ENCODE peak calls at places on chromosomes 11 and 22, in nine cellular contexts. Y is astrocyte of the spinal cord, U is aorta, J is choroid plexus epithelial cell, S is left ventricle myocardium inferior, F is neuronal stem cell, X is fibroblast of mammary gland, E is right cardiac atrium, A is left lung. P is an unnamed sample.

GRCh38 chr11:47987310-47987709 is 7.0 kb downstream of the PTPRJ start:
- DNase-seq in A (no peak), U (no peak), F (no peak), X (no peak), Y (no peak), S (no peak), J (no peak), E (no peak), P (no peak)

GRCh38 chr11:112610494-112610893 is 349.8 kb upstream of the PLET1 start:
- DNase-seq in S (no peak), U (no peak), A (no peak), X (peak; percentile 1), Y (no peak), E (no peak), F (no peak), J (no peak), P (peak; percentile 24)

GRCh38 chr22:38941488-38941987 is 15.9 kb upstream of the APOBEC3A start:
- DNase-seq in Y (no peak), X (peak; percentile 27), J (no peak), E (no peak), A (peak; percentile 75), S (no peak), F (no peak), U (no peak), P (no peak)

GRCh38 chr22:43142881-43143562 is at the start of gene MCAT:
- DNase-seq in Y (peak; percentile 76), S (peak; percentile 86), X (peak; percentile 61), F (peak; percentile 65), U (peak; percentile 95), A (peak; percentile 85), E (peak; percentile 88), J (peak; percentile 77), P (peak; percentile 77)

GRCh38 chr11:17985517-17985916 is 27.3 kb downstream of the SERGEF start:
- DNase-seq in A (no peak), F (no peak), S (no peak), U (no peak), E (no peak), Y (peak; percentile 59), J (peak; percentile 47), X (peak; percentile 47), P (peak; percentile 62)

GRCh38 chr11:19816817-19817216 is 104.2 kb downstream of the NAV2 start:
- DNase-seq in Y (no peak), U (no peak), S (no peak), F (no peak), E (no peak), A (no peak), J (no peak), X (no peak), P (no peak)

GRCh38 chr11:6362185-6362867 is 27.9 kb upstream of the SMPD1 start:
- DNase-seq in S (peak; percentile 81), A (no peak), Y (no peak), U (peak; percentile 94), J (no peak), X (no peak), E (peak; percentile 80), F (no peak), P (no peak)

GRCh38 chr11:130456276-130456675 is 7.8 kb downstream of the ADAMTS15 start:
- DNase-seq in A (no peak), F (no peak), Y (no peak), E (no peak), U (no peak), X (no peak), S (no peak), J (no peak), P (no peak)

GRCh38 chr22:35102663-35103062 is 36.7 kb downstream of the ISX start:
- DNase-seq in E (no peak), S (no peak), Y (no peak), A (peak; percentile 37), U (no peak), X (no peak), F (no peak), J (peak; percentile 11), P (peak; percentile 2)

GRCh38 chr11:50333861-50334260 is 301.2 kb downstream of the OR4C45 start:
- DNase-seq in S (no peak), F (no peak), U (no peak), X (no peak), E (no peak), Y (no peak), J (no peak), A (no peak), P (no peak)

DNA sequence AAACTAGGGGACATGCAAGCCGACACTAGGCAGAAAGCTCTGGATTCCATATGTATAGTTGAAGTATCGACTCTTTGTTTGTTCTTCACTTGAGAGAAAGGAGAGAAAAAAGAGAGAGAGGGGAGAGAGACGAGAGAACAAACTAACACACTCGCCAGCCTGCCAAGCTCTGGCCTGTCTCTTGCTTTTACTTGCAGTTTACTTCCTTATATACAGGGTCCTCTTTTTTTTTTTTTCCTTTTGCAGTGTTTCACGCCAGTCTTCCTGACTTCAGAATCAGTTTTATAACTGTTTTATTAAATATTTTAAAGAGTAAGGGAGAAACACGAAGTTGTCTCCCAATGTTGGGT is 19.9 kb downstream of the TEAD1 start:
- DNase-seq in U (no peak), S (no peak), Y (no peak), J (peak; percentile 68), F (no peak), X (peak; percentile 46), E (peak; percentile 26), A (no peak), P (no peak)
- H3K4me3 ChIP-seq in U (no peak overlapping the region), S (peak overlapping the region; percentile 51), Y (peak overlapping the region; percentile 14), J (peak overlapping the region; percentile 32), F (peak overlapping the region; percentile 26), X (peak overlapping the region; percentile 24), E (peak overlapping the region; percentile 48), A (no peak overlapping the region), P (peak overlapping the region; percentile 32)

GRCh38 chr11:43573873-43574272 is 106.7 kb upstream of the HSD17B12 start:
- DNase-seq in E (no peak), A (no peak), X (no peak), U (no peak), F (no peak), J (no peak), S (no peak), Y (no peak), P (no peak)

GRCh38 chr11:43573233-43573632 is 107.3 kb upstream of the HSD17B12 start:
- DNase-seq in A (no peak), Y (no peak), F (no peak), S (no peak), J (peak; percentile 61), U (no peak), E (no peak), X (peak; percentile 39), P (peak; percentile 29)

GRCh38 chr11:43576834-43577521 is 103.6 kb upstream of the HSD17B12 start:
- DNase-seq in X (peak; percentile 64), U (no peak), S (peak; percentile 35), Y (peak; percentile 25), F (peak; percentile 79), A (no peak), J (peak; percentile 60), E (peak; percentile 44), P (peak; percentile 62)

GRCh38 chr11:43575931-43576833 is 104.4 kb upstream of the HSD17B12 start:
- DNase-seq in X (peak; percentile 24), J (no peak), Y (peak; percentile 28), E (no peak), S (no peak), F (no peak), A (no peak), U (no peak), P (peak; percentile 6)

GRCh38 chr11:43574949-43575915 is 105.3 kb upstream of the HSD17B12 start:
- DNase-seq in U (no peak), F (no peak), X (peak; percentile 77), Y (peak; percentile 25), J (peak; percentile 53), A (no peak), E (peak; percentile 32), S (peak; percentile 21), P (peak; percentile 68)
- H3K4me3 ChIP-seq in U (no peak overlapping the region), F (peak overlapping the region; percentile 34), X (peak overlapping the region; percentile 2), Y (no peak overlapping the region), J (peak overlapping the region; percentile 41), A (no peak overlapping the region), E (peak overlapping the region; percentile 1), S (peak overlapping the region; percentile 67), P (peak overlapping the region; percentile 13)

GRCh38 chr11:124896071-124896750 is 1.5 kb downstream of the ROBO4 start:
- DNase-seq in X (no peak), J (no peak), U (no peak), Y (no peak), S (no peak), E (no peak), A (no peak), F (no peak), P (no peak)

GRCh38 chr11:124896821-124897391 is 759 bp downstream of the ROBO4 start:
- DNase-seq in J (no peak), S (no peak), X (peak; percentile 61), A (no peak), U (no peak), F (no peak), Y (no peak), E (peak; percentile 65), P (no peak)

GRCh38 chr11:124898711-124899110 is 1.0 kb upstream of the ROBO4 start:
- DNase-seq in A (no peak), X (peak; percentile 78), J (no peak), Y (no peak), U (no peak), F (no peak), E (peak; percentile 68), S (no peak), P (peak; percentile 94)

GRCh38 chr11:124899376-124900145 is 1.9 kb upstream of the ROBO4 start:
- DNase-seq in S (no peak), J (no peak), X (peak; percentile 20), E (no peak), F (no peak), U (no peak), A (no peak), Y (peak; percentile 14), P (peak; percentile 18)

DNA sequence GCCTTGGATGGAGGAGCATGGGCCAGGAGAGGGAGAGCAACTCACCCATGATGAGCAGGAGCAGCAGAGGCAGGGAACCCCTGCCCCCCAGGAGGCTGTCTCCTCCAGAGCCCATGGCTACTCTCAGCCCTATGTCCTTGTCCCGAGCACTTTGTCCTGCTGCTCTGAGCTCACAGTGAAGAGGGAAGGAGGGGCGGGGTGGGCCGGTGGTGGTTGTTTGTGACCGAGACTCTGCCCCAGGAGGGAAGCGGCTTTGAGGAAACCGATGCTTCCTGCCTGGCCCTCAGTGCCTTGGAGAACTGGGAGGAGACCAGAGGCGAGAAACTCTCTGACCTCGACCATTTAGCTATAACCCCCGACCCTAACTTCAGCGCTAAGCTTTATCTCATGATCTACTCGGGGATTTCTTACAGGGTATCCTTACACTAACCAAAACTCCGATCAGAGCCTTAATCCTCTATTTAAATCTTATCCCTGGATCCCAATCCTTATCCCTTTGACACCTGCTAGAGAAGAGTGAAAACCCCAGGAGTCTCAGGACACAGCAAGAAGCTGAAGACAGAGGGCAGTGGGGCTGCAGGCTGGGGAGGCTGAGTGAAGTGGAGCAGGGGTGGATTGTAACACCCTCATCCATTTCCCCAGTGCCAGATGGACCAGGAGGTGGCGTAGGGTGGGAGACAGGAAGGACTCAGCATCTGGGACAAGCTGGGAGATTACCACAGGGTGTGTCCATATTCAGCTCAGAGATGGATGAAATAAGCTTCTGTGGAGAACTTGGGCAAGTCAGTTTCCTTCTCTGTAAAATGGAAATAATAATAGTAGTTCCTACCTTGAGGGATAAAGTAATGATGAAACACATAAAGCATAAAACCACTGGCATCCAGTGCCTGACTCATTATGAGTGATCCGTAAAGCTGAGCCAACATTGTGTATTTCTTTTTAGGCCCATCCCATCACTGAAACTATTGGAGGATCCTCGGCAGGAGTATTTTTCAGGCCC is at the start of gene ROBO4:
- DNase-seq in J (peak; percentile 89), E (peak; percentile 57), Y (peak; percentile 94), A (no peak), F (no peak), S (peak; percentile 74), U (no peak), X (peak; percentile 96), P (peak; percentile 94)
- H3K4me3 ChIP-seq in J (no peak within 1 kb of the TSS), E (peak within 1 kb of the TSS; percentile 36), Y (no peak within 1 kb of the TSS), A (peak within 1 kb of the TSS; percentile 44), F (no peak within 1 kb of the TSS), S (peak within 1 kb of the TSS; percentile 69), U (no peak within 1 kb of the TSS), X (no peak within 1 kb of the TSS), P (no peak within 1 kb of the TSS)

GRCh38 chr11:106178361-106178760 is 100.9 kb downstream of the AASDHPPT start:
- DNase-seq in S (no peak), A (no peak), Y (no peak), J (no peak), U (no peak), X (no peak), E (no peak), F (no peak), P (peak; percentile 15)
- H3K4me3 ChIP-seq in S (no peak overlapping the region), A (no peak overlapping the region), Y (no peak overlapping the region), J (no peak overlapping the region), U (no peak overlapping the region), X (no peak overlapping the region), E (no peak overlapping the region), F (no peak overlapping the region), P (no peak overlapping the region)